ENCODE peak calls at places on chromosomes 13 and 19, in nine cellular contexts. J, H, L, S, K, V, E, D and Z are unnamed samples.

GRCh38 chr19:50333235-50333736 is 4.1 kb upstream of the KCNC3 start:
- DNase-seq in E (peak; percentile 86), D (peak; percentile 70), J (peak; percentile 72), L (peak; percentile 95), S (peak; percentile 62), H (peak; percentile 89), V (peak; percentile 96), K (peak; percentile 96), Z (peak; percentile 91)

GRCh38 chr19:850221-850978 is 1.7 kb upstream of the ELANE start:
- DNase-seq in K (peak; percentile 51), S (peak; percentile 92), E (peak; percentile 92), V (peak; percentile 57), H (no peak), J (no peak), D (peak; percentile 59), L (peak; percentile 24), Z (peak; percentile 68)

GRCh38 chr19:39415111-39416046 is 2.9 kb downstream of the PLEKHG2 start:
- DNase-seq in J (no peak), V (no peak), E (no peak), K (no peak), S (peak; percentile 50), L (no peak), H (no peak), D (no peak), Z (no peak)

GRCh38 chr19:7258042-7258839 is 36.0 kb downstream of the INSR start:
- DNase-seq in K (no peak), D (no peak), J (no peak), H (no peak), L (no peak), V (no peak), E (no peak), S (no peak), Z (no peak)

GRCh38 chr13:50596103-50596502 is 247.4 kb downstream of the DLEU7 start:
- DNase-seq in L (no peak), S (no peak), D (no peak), E (no peak), H (no peak), V (no peak), K (no peak), J (no peak), Z (no peak)

GRCh38 chr13:97191143-97191542 is 31.0 kb upstream of the MBNL2 start:
- DNase-seq in J (no peak), D (no peak), L (no peak), S (no peak), H (no peak), K (no peak), V (no peak), E (no peak), Z (no peak)

GRCh38 chr19:516884-517424 is 9.7 kb downstream of the TPGS1 start:
- DNase-seq in S (no peak), J (no peak), H (no peak), K (no peak), E (no peak), V (no peak), L (no peak), D (no peak), Z (no peak)

GRCh38 chr19:763869-764268 is 13.0 kb downstream of the MISP start:
- DNase-seq in H (no peak), D (no peak), S (no peak), J (no peak), L (no peak), K (no peak), E (no peak), V (no peak), Z (no peak)

GRCh38 chr13:79973533-79973963 is 367.4 kb downstream of the SPRY2 start:
- DNase-seq in J (no peak), E (peak; percentile 18), V (no peak), K (no peak), D (no peak), S (no peak), H (no peak), L (no peak), Z (peak; percentile 48)

DNA sequence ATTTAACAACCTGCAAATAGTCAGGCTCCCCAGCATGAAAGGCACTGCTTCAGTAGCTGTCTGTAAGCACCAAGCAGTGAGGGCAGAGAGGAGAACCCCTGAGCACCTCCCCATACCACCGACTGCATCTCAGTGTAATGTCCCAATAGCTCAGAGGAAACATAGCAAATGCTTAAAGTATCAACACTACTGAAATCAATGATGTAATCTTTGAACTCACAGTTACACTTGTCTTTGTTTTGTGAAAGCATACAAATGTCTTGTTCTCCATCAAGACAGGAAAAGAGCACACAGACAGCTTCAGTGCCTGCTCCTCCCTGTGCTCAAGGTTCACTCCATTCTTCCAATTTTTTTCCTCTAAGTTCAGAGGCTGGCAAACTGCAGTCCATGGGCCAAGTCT is 94.7 kb downstream of the IRS2 start:
- DNase-seq in S (no peak), J (no peak), V (no peak), H (no peak), K (no peak), E (no peak), D (no peak), L (no peak), Z (no peak)
- H3K27ac ChIP-seq in S (no peak overlapping the region), J (no peak overlapping the region), V (no peak overlapping the region), H (no peak overlapping the region), K (no peak overlapping the region), E (no peak overlapping the region), D (no peak overlapping the region), L (no peak overlapping the region), Z (no peak overlapping the region)

GRCh38 chr19:40611096-40611495 is 9.9 kb downstream of the LTBP4 start:
- DNase-seq in D (no peak), L (no peak), V (peak; percentile 54), E (no peak), K (no peak), J (no peak), H (no peak), S (peak; percentile 33), Z (no peak)
- H3K4me1 ChIP-seq in D (peaks cover 6% of the 10 kb centered on the region), L (no peaks in the 10 kb centered on the region), V (peaks cover 18% of the 10 kb centered on the region), E (peaks cover 9% of the 10 kb centered on the region), K (peaks cover 12% of the 10 kb centered on the region), J (no peaks in the 10 kb centered on the region), H (peaks cover 24% of the 10 kb centered on the region), S (peaks cover 6% of the 10 kb centered on the region), Z (peaks cover 31% of the 10 kb centered on the region)

GRCh38 chr19:48734625-48735024 is 5.8 kb downstream of the RASIP1 start:
- DNase-seq in J (no peak), L (no peak), D (no peak), V (no peak), K (no peak), E (no peak), S (no peak), H (no peak), Z (no peak)

GRCh38 chr19:48731452-48731851 is 9.0 kb downstream of the RASIP1 start:
- DNase-seq in E (no peak), H (no peak), K (no peak), J (no peak), D (no peak), V (no peak), S (no peak), L (no peak), Z (no peak)

GRCh38 chr19:48726573-48726972 is 7.0 kb upstream of the MAMSTR start:
- DNase-seq in S (no peak), H (peak; percentile 50), K (no peak), V (no peak), E (no peak), L (no peak), J (no peak), D (no peak), Z (no peak)

GRCh38 chr19:48724796-48725753 is 5.5 kb upstream of the MAMSTR start:
- DNase-seq in L (peak; percentile 66), S (peak; percentile 71), H (peak; percentile 100), J (no peak), D (peak; percentile 81), E (no peak), K (peak; percentile 79), V (peak; percentile 50), Z (peak; percentile 98)

DNA sequence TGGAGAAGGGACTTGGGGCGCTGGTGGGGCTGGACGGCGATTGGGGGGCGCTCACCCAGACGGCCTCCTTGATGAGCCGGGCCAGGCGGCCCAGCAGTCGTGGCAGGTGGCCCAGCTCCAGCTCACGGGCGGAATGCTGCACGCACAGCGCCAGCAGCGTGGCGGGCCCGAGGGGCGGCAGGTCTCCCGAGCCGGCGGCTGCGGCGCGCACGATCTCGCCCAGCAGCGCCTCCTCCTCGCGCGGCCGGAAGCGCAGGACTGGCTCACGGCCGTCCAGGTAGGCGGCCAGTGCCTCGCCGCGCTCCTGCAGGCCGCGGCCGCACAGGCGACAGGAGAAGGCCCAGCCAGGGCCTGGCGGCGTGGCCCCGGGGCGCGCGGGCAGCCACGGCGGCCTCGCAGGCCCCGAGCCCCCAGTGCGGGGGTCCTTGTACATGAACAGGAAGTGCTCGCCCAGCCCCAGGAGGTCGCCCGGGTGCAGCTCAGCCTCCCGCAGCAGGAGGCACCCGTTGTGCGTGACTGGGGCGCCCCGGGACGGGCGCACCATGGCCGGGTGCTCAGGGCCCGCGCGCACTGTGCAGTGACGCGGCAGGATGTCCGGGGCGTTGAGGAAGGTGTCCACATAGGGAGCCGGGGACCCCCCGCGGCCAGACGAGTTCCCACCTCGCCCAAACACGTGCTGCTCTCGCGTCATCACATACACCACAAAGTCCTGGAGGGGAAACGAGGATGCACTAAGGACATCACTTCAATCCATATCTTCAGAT is 9.5 kb upstream of the MAMSTR start:
- DNase-seq in D (no peak), V (no peak), L (no peak), S (peak; percentile 69), E (no peak), H (no peak), J (no peak), K (peak; percentile 50), Z (no peak)
- H3K4me3 ChIP-seq in D (no peak overlapping the region), V (no peak overlapping the region), L (no peak overlapping the region), S (no peak overlapping the region), E (no peak overlapping the region), H (no peak overlapping the region), J (no peak overlapping the region), K (no peak overlapping the region), Z (no peak overlapping the region)

GRCh38 chr13:40316301-40316700 is 350.1 kb downstream of the FOXO1 start:
- DNase-seq in S (peak; percentile 34), K (no peak), E (peak; percentile 18), H (no peak), V (no peak), D (no peak), J (no peak), L (no peak), Z (no peak)

GRCh38 chr13:40315416-40316064 is 350.9 kb downstream of the FOXO1 start:
- DNase-seq in V (no peak), L (no peak), S (no peak), J (no peak), E (peak; percentile 25), H (peak; percentile 35), K (no peak), D (peak; percentile 23), Z (no peak)

GRCh38 chr13:40318366-40318765 is 348.1 kb downstream of the FOXO1 start:
- DNase-seq in S (no peak), J (no peak), D (no peak), V (no peak), E (peak; percentile 53), H (peak; percentile 55), L (peak; percentile 55), K (no peak), Z (peak; percentile 15)

GRCh38 chr13:40319699-40320586 is 346.5 kb downstream of the FOXO1 start:
- DNase-seq in L (no peak), V (peak; percentile 36), E (no peak), S (no peak), K (no peak), H (no peak), J (no peak), D (no peak), Z (no peak)

DNA sequence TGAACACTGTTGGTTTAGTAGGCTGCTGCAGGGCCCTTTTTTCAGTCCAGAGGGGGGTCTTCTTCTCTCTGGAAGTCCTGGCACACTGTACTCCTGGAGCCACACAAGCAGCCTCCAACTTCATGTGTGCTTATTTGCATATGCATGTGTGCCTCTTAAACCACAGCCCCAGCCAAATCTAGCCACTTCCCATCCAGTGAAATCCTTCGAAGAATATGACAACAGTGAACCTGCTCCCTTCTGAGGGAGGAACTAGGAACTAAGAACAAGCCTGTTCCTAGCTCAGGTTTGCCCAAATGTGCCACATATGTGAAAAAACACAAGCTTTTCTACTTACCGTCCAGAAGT is 348.5 kb downstream of the FOXO1 start:
- DNase-seq in E (no peak), S (no peak), H (no peak), L (no peak), V (no peak), J (no peak), D (no peak), K (no peak), Z (no peak)
- H3K27ac ChIP-seq in E (no peak overlapping the region), S (no peak overlapping the region), H (no peak overlapping the region), L (no peak overlapping the region), V (no peak overlapping the region), J (no peak overlapping the region), D (no peak overlapping the region), K (no peak overlapping the region), Z (no peak overlapping the region)